ENCODE peak calls at places on chromosomes 3 and 15, in nine cellular contexts. One of them, this sample, is unnamed.

GRCh38 chr3:127393131-127393820 is 105.4 kb upstream of the PRR20G start:
- DNase-seq in upper lobe of right lung: no peak
- DNase-seq in stimulated activated CD4-positive, alpha-beta T cell treated with anti-CD3 and anti-CD28 coated beads, Interleukin-12 subunit alpha, Interleukin-12 subunit beta, amount 100 ng/mL, for 48 hours: no peak
- DNase-seq in RPMI8226: no peak
- DNase-seq in NCI-H1105: no peak
- DNase-seq in Right ventricle myocardium superior: no peak
- DNase-seq in WERI-Rb-1: no peak
- DNase-seq in brain microvascular endothelial cell: no peak
- DNase-seq in AG08395: no peak
- DNase-seq in this sample: no peak

GRCh38 chr3:42097166-42097946 is 6.2 kb downstream of the TRAK1 start:
- DNase-seq in RPMI8226: no peak
- DNase-seq in brain microvascular endothelial cell: peak; percentile 73
- DNase-seq in WERI-Rb-1: no peak
- DNase-seq in NCI-H1105: no peak
- DNase-seq in stimulated activated CD4-positive, alpha-beta T cell treated with anti-CD3 and anti-CD28 coated beads, Interleukin-12 subunit alpha, Interleukin-12 subunit beta, amount 100 ng/mL, for 48 hours: no peak
- DNase-seq in Right ventricle myocardium superior: no peak
- DNase-seq in upper lobe of right lung: no peak
- DNase-seq in AG08395: peak; percentile 53
- DNase-seq in this sample: no peak

GRCh38 chr3:23236890-23237289 is 33.8 kb downstream of the UBE2E2 start:
- DNase-seq in upper lobe of right lung: no peak
- DNase-seq in brain microvascular endothelial cell: no peak
- DNase-seq in NCI-H1105: no peak
- DNase-seq in WERI-Rb-1: no peak
- DNase-seq in Right ventricle myocardium superior: no peak
- DNase-seq in RPMI8226: no peak
- DNase-seq in stimulated activated CD4-positive, alpha-beta T cell treated with anti-CD3 and anti-CD28 coated beads, Interleukin-12 subunit alpha, Interleukin-12 subunit beta, amount 100 ng/mL, for 48 hours: no peak
- DNase-seq in AG08395: no peak
- DNase-seq in this sample: no peak

GRCh38 chr3:69941439-69942176 is 57.9 kb upstream of the SAMMSON start:
- DNase-seq in brain microvascular endothelial cell: no peak
- DNase-seq in stimulated activated CD4-positive, alpha-beta T cell treated with anti-CD3 and anti-CD28 coated beads, Interleukin-12 subunit alpha, Interleukin-12 subunit beta, amount 100 ng/mL, for 48 hours: no peak
- DNase-seq in upper lobe of right lung: no peak
- DNase-seq in AG08395: no peak
- DNase-seq in NCI-H1105: no peak
- DNase-seq in WERI-Rb-1: no peak
- DNase-seq in Right ventricle myocardium superior: no peak
- DNase-seq in RPMI8226: no peak
- DNase-seq in this sample: no peak

GRCh38 chr3:50494136-50494535 is 9.3 kb downstream of the CACNA2D2 start:
- DNase-seq in AG08395: no peak
- DNase-seq in RPMI8226: no peak
- DNase-seq in brain microvascular endothelial cell: no peak
- DNase-seq in WERI-Rb-1: no peak
- DNase-seq in stimulated activated CD4-positive, alpha-beta T cell treated with anti-CD3 and anti-CD28 coated beads, Interleukin-12 subunit alpha, Interleukin-12 subunit beta, amount 100 ng/mL, for 48 hours: no peak
- DNase-seq in upper lobe of right lung: no peak
- DNase-seq in Right ventricle myocardium superior: no peak
- DNase-seq in NCI-H1105: no peak
- DNase-seq in this sample: no peak

GRCh38 chr3:39234705-39235104 is 42.3 kb upstream of the XIRP1 start:
- DNase-seq in NCI-H1105: no peak
- DNase-seq in RPMI8226: peak; percentile 92
- DNase-seq in Right ventricle myocardium superior: no peak
- DNase-seq in AG08395: no peak
- DNase-seq in upper lobe of right lung: no peak
- DNase-seq in stimulated activated CD4-positive, alpha-beta T cell treated with anti-CD3 and anti-CD28 coated beads, Interleukin-12 subunit alpha, Interleukin-12 subunit beta, amount 100 ng/mL, for 48 hours: no peak
- DNase-seq in WERI-Rb-1: no peak
- DNase-seq in brain microvascular endothelial cell: no peak
- DNase-seq in this sample: no peak

GRCh38 chr15:100120111-100120510 is 221.7 kb downstream of the ADAMTS17 start:
- DNase-seq in AG08395: no peak
- DNase-seq in WERI-Rb-1: no peak
- DNase-seq in RPMI8226: no peak
- DNase-seq in stimulated activated CD4-positive, alpha-beta T cell treated with anti-CD3 and anti-CD28 coated beads, Interleukin-12 subunit alpha, Interleukin-12 subunit beta, amount 100 ng/mL, for 48 hours: no peak
- DNase-seq in brain microvascular endothelial cell: no peak
- DNase-seq in upper lobe of right lung: no peak
- DNase-seq in NCI-H1105: no peak
- DNase-seq in Right ventricle myocardium superior: no peak
- DNase-seq in this sample: no peak

GRCh38 chr15:92500023-92500630 is 106.4 kb downstream of the ST8SIA2 start:
- DNase-seq in NCI-H1105: no peak
- DNase-seq in Right ventricle myocardium superior: no peak
- DNase-seq in upper lobe of right lung: no peak
- DNase-seq in stimulated activated CD4-positive, alpha-beta T cell treated with anti-CD3 and anti-CD28 coated beads, Interleukin-12 subunit alpha, Interleukin-12 subunit beta, amount 100 ng/mL, for 48 hours: no peak
- DNase-seq in WERI-Rb-1: no peak
- DNase-seq in RPMI8226: no peak
- DNase-seq in brain microvascular endothelial cell: no peak
- DNase-seq in AG08395: no peak
- DNase-seq in this sample: no peak